ENCODE peak calls at places on chromosomes 2 and 18, in four cellular contexts. Y, X, E and C are unnamed samples.
A peak's percentile ranks its signal among the peaks of the same experiment; 100 is the strongest.

GRCh38 chr2:235577404-235578330 is 83.8 kb downstream of the AGAP1 start:
- DNase-seq in Y (no peak), E (no peak), X (no peak), C (no peak)

GRCh38 chr18:28863396-28863795 is 686.5 kb upstream of the CDH2 start:
- DNase-seq in X (no peak), E (no peak), Y (no peak), C (no peak)

GRCh38 chr2:20449501-20450200 is 2.8 kb downstream of the RHOB start:
- DNase-seq in Y (no peak), X (peak; percentile 42), E (no peak), C (no peak)

GRCh38 chr18:34039194-34039593 is 185.5 kb downstream of the NOL4 start:
- DNase-seq in E (no peak), X (no peak), Y (no peak), C (no peak)

GRCh38 chr2:216362730-216363129 is 9.6 kb downstream of the MARCHF4 start:
- DNase-seq in X (peak; percentile 23), Y (no peak), E (no peak), C (peak; percentile 90)

GRCh38 chr2:15595936-15596335 is 4.3 kb downstream of the DDX1 start:
- DNase-seq in E (no peak), Y (no peak), X (no peak), C (no peak)

GRCh38 chr2:27960237-27960912 is 69.8 kb downstream of the BABAM2 start:
- DNase-seq in E (no peak), Y (no peak), X (no peak), C (no peak)

GRCh38 chr2:106098081-106098480 is 96.0 kb downstream of the UXS1 start:
- DNase-seq in E (peak; percentile 78), Y (no peak), X (peak; percentile 24), C (no peak)

GRCh38 chr2:200308421-200309295 is 2.2 kb downstream of the SPATS2L start:
- DNase-seq in X (no peak), Y (no peak), E (no peak), C (no peak)

GRCh38 chr2:211114826-211115450 is 558.5 kb downstream of the CPS1 start:
- DNase-seq in Y (no peak), X (no peak), E (no peak), C (no peak)

GRCh38 chr2:85840091-85840490 is 48.7 kb downstream of the ST3GAL5 start:
- DNase-seq in E (no peak), X (no peak), Y (no peak), C (no peak)

GRCh38 chr2:46780411-46780800 is 135.2 kb downstream of the MCFD2 start:
- DNase-seq in Y (no peak), X (no peak), E (no peak), C (no peak)

GRCh38 chr2:224723606-224724217 is 7.5 kb upstream of the CCDC195 start:
- DNase-seq in Y (no peak), X (no peak), E (no peak), C (no peak)

GRCh38 chr18:32922951-32923430 is 150.2 kb upstream of the KLHL14 start:
- DNase-seq in Y (no peak), X (no peak), E (no peak), C (no peak)

GRCh38 chr18:67651438-67651837 is 134.9 kb upstream of the DSEL start:
- DNase-seq in E (no peak), X (no peak), Y (no peak), C (no peak)

GRCh38 chr2:80969900-80970299 is 665.3 kb upstream of the LRRTM1 start:
- DNase-seq in X (no peak), Y (no peak), E (no peak), C (no peak)

GRCh38 chr2:84281510-84281909 is 177.6 kb downstream of the SUCLG1 start:
- DNase-seq in Y (no peak), X (no peak), E (no peak), C (no peak)

GRCh38 chr2:12787891-12788783 is 71.4 kb downstream of the TRIB2 start:
- DNase-seq in Y (no peak), E (no peak), X (no peak), C (no peak)

GRCh38 chr2:134727385-134727784 is 8.6 kb upstream of the TMEM163 start:
- DNase-seq in E (no peak), X (no peak), Y (no peak), C (no peak)

GRCh38 chr18:56240405-56240804 is 398.0 kb downstream of the TXNL1 start:
- DNase-seq in X (no peak), E (no peak), Y (no peak), C (no peak)

GRCh38 chr18:50830544-50830943 is 10.7 kb upstream of the MRO start:
- DNase-seq in E (no peak), X (no peak), Y (no peak), C (no peak)
- H3K27ac ChIP-seq in E (no peak overlapping the region), X (no peak overlapping the region), Y (no peak overlapping the region), C (no peak overlapping the region)

DNA sequence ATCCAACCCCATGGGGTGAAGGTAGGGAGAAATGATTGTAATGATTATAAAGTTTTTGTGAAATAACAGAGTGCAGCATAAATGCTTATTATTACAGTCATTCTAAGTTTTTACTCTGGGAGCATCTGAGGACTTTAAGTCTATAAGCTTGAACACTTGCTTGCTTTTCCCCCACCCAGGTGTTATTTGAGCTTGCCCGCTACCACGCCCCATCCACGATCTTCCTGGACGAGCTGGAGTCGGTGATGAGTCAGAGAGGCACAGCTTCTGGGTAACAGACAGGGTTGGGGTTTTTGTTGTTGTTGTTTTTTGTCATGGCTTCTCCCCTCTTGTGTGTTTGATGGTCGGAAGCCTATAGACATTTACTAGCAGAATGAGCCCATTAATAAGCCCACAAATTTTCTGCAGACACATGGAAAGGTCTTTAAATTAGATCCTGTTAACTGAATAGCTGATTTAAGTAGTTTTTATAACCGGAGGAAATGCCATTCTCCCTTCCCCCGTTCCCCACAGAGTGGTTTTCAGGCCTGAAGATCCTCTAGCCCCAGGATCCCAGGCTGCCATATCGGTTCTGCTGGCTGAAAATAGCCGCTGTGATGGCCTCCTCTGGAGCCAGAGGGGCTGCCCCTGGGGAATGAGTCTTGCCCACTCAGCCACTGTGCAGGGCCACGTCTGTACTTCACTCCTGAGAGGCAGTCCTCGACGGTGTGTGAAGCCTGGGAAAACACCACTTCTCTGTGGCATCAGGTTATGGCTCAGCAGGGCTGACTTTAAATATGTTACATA is 39.9 kb upstream of the ELOA2 start:
- DNase-seq in X (peak; percentile 10), Y (no peak), E (peak; percentile 69), C (peak; percentile 71)
- H3K27ac ChIP-seq in X (no peak overlapping the region), Y (no peak overlapping the region), E (no peak overlapping the region), C (peak overlapping the region; percentile 8)

DNA sequence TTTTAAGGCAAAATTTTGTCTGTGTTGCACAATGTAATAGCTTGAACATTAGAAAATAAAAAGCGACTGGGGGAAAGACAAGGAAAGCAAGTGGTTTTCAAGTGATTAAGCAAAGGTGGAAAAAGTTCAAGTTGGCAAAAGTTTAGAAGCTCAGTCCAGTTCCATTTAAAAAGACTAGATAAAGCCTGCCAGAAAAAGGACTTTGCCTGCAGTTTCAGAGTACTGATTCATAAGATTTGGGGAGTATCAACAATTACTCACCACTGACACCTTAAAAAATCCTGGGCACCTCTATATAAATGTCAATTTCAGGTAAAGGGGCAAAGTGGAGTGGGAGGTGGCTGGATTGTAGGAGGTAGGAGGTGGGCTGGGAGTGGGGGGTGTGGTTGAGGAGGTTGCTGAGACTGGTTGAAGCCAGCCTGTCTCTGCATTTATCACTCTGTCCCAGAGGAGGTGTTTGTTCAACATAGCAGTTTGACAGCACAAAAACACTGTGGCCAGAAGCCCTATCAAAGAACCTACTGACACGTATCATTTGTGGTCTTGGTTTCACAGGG is 14.6 kb downstream of the ZEB2 start:
- DNase-seq in X (no peak), E (peak; percentile 63), Y (peak; percentile 22), C (no peak)
- H3K27ac ChIP-seq in X (no peak overlapping the region), E (peak overlapping the region; percentile 18), Y (peak overlapping the region; percentile 1), C (no peak overlapping the region)

DNA sequence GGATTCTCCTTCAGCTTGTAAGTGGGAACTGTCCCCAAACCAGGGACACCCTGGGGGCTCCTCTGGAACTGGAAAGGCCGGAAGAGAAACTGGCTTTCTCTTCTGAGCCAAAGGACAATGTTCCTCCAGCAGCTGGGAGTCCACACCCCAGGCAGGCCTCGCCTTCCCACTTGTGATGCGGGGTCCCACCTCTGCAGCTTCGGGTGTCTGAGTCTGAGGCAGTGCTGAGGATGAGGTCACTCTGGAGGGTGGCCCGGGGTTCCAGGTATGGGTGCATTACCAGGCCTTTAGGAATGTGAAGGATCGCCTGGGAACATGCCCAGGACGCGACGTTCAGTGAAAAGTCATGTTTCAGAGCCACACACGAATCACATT is 18.2 kb upstream of the BOK start:
- DNase-seq in E (no peak), Y (no peak), X (no peak), C (no peak)
- H3K27ac ChIP-seq in E (no peak overlapping the region), Y (no peak overlapping the region), X (no peak overlapping the region), C (peak overlapping the region; percentile 40)

DNA sequence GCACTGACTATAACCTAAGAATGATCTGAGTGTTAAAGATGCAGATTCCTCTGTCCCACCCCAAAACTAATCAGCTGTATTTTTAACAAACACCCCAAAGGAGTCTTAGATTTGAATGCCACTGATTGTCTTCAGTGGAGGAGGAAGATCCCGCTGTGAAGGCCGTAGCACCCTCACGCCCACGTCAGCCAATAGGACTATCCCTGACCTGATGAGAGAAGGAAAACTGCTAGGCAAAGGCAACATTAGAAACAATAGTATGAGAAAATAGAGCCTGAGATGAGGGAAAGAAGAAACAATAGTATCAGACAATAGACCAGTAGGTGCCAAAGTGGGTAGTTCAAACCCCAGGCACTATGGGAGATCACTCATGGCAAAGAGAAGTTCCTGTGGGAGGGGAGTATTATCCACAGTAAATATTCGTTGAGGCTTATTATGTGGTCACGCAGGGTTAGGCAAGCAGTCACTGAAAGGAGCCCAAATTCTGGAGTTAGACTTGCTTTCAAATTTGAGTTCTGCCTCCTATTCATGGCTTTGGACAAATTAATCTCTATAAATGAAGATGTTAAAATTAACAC is 2.8 kb downstream of the PCBP1 start:
- DNase-seq in X (no peak), E (peak; percentile 77), Y (no peak), C (no peak)
- H3K27ac ChIP-seq in X (peak overlapping the region; percentile 100), E (peak overlapping the region; percentile 95), Y (peak overlapping the region; percentile 85), C (no peak overlapping the region)

GRCh38 chr2:238425979-238426567 is 654 bp upstream of the ASB1 start:
- DNase-seq in E (no peak), X (peak; percentile 50), Y (no peak), C (no peak)

GRCh38 chr2:238425505-238425978 is 1.2 kb upstream of the ASB1 start:
- DNase-seq in E (peak; percentile 60), X (no peak), Y (no peak), C (no peak)

GRCh38 chr2:238423561-238424312 is 3.0 kb upstream of the ASB1 start:
- DNase-seq in E (no peak), X (no peak), Y (no peak), C (no peak)

GRCh38 chr2:238422940-238423339 is 3.8 kb upstream of the ASB1 start:
- DNase-seq in Y (no peak), E (no peak), X (no peak), C (no peak)

DNA sequence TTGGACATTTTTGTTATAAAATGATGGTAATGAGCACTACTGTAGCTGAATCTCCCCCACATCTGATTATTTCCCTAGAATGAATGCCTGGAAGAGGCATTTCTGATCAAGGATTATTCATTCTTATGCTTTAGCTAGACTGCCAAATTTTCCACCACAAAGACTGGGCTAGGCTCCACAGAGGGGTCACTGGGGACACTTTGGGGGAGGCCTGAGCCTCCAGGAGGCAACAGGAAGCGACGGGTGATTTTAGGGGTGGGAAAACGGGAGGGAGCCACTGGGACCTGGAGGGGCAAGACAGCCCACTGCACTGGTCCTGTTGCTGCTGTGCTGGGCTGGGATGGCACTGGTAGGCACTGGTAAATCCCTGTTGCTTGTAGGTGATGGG is 2.4 kb upstream of the ASB1 start:
- DNase-seq in Y (no peak), E (no peak), X (no peak), C (no peak)
- H3K27ac ChIP-seq in Y (no peak overlapping the region), E (no peak overlapping the region), X (no peak overlapping the region), C (peak overlapping the region; percentile 40)

GRCh38 chr2:37638973-37639372 is 32.5 kb downstream of the CDC42EP3 start:
- DNase-seq in Y (no peak), E (no peak), X (no peak), C (no peak)
- H3K27ac ChIP-seq in Y (no peak overlapping the region), E (no peak overlapping the region), X (no peak overlapping the region), C (no peak overlapping the region)

GRCh38 chr2:72278046-72278445 is 130.4 kb upstream of the CYP26B1 start:
- DNase-seq in X (peak; percentile 46), E (no peak), Y (no peak), C (no peak)
- H3K27ac ChIP-seq in X (peak overlapping the region; percentile 18), E (no peak overlapping the region), Y (no peak overlapping the region), C (no peak overlapping the region)